ENCODE peak calls at places on chromosomes 6 and 20, in eight cellular contexts. C is uterus, L is colonic mucosa, Z is osteoblast, E is HepG2, V is body of pancreas, X is SK-N-SH, P is MM.1S. N is an unnamed sample.

GRCh38 chr6:92274588-92274987 is 1144.8 kb downstream of the EPHA7 start:
- DNase-seq in E (no peak), L (no peak), X (no peak), V (no peak), Z (no peak), P (no peak), C (no peak), N (no peak)

GRCh38 chr20:9440891-9441290 is 73.5 kb upstream of the LAMP5 start:
- DNase-seq in C (no peak), X (no peak), E (no peak), L (no peak), V (no peak), Z (no peak), P (no peak), N (no peak)

GRCh38 chr20:4788314-4788713 is 66.6 kb downstream of the PRND start:
- DNase-seq in E (no peak), V (no peak), C (no peak), L (no peak), X (no peak), P (no peak), Z (no peak), N (no peak)

GRCh38 chr6:167282165-167282564 is 8.9 kb upstream of the UNC93A start:
- DNase-seq in C (no peak), V (no peak), Z (no peak), E (no peak), P (no peak), L (no peak), X (no peak), N (no peak)

GRCh38 chr20:23889775-23890187 is 10.2 kb upstream of the CST5 start:
- DNase-seq in X (peak; percentile 34), Z (peak; percentile 79), V (peak; percentile 58), L (peak; percentile 48), P (peak; percentile 82), C (no peak), E (peak; percentile 74), N (peak; percentile 47)

GRCh38 chr6:133001040-133001570 is 186.7 kb downstream of the RPS12 start:
- DNase-seq in X (no peak), P (no peak), Z (no peak), E (no peak), C (no peak), L (no peak), V (no peak), N (no peak)

GRCh38 chr6:163183791-163184190 is 230.7 kb upstream of the QKI start:
- DNase-seq in P (no peak), L (no peak), C (no peak), Z (no peak), V (no peak), E (no peak), X (no peak), N (no peak)

GRCh38 chr6:79895382-79896100 is 51.8 kb downstream of the ELOVL4 start:
- DNase-seq in P (no peak), V (no peak), X (no peak), Z (no peak), L (no peak), E (no peak), C (no peak), N (no peak)

GRCh38 chr20:56924316-56924975 is 295.3 kb downstream of the TFAP2C start:
- DNase-seq in C (no peak), L (no peak), V (no peak), E (no peak), X (no peak), P (no peak), Z (no peak), N (no peak)

GRCh38 chr20:9066196-9066595 is 2.7 kb upstream of the PLCB4 start:
- DNase-seq in L (no peak), Z (peak; percentile 78), V (no peak), E (no peak), X (no peak), C (no peak), P (no peak), N (no peak)

GRCh38 chr20:3111507-3111906 is 27.0 kb upstream of the AVP start:
- DNase-seq in C (no peak), Z (no peak), X (no peak), E (no peak), V (no peak), L (no peak), P (no peak), N (no peak)
- H3K36me3 ChIP-seq in C (no peaks in the 10 kb centered on the region), Z (peaks cover 10% of the 10 kb centered on the region), X (no peaks in the 10 kb centered on the region), E (peaks cover 12% of the 10 kb centered on the region), V (no peaks in the 10 kb centered on the region), L (no peaks in the 10 kb centered on the region), P (no peaks in the 10 kb centered on the region), N (peaks cover 5% of the 10 kb centered on the region)

GRCh38 chr6:16757332-16757731 is 3.9 kb downstream of the ATXN1 start:
- DNase-seq in E (no peak), Z (peak; percentile 67), P (no peak), L (no peak), C (no peak), V (no peak), X (no peak), N (no peak)
- H3K4me1 ChIP-seq in E (peaks cover 68% of the 10 kb centered on the region), Z (peaks cover 28% of the 10 kb centered on the region), P (peaks cover 17% of the 10 kb centered on the region), L (peaks cover 26% of the 10 kb centered on the region), C (peaks cover 10% of the 10 kb centered on the region), V (peaks cover 30% of the 10 kb centered on the region), X (peaks cover 8% of the 10 kb centered on the region), N (peaks cover 61% of the 10 kb centered on the region)

DNA sequence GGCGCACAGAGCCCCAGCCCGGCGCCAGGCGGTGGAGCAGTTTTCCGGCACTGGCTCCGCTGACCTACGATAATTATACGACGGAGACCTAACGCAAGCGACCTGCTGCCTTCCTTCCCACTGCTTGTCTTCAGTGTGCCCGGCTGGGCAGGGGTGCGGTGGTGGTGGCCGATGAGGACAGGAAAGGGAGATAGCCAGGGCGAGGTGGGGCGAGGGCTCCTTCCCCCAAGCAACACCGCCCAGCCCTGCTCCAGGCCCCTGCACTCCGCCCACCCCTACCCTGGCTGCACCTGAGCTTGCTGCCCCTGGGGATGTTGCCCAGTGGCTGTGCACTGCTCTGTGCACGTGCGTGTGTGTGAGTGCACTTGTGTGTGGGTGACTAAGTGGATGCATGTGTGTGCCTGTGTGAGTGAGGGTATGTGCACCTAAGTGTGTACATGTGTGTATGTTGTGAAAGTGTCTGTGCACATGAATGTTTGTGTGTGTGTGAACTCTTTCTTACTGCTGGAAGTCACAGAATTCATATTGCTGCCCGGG is 42.6 kb upstream of the IRF4 start:
- DNase-seq in V (no peak), E (no peak), P (no peak), L (no peak), C (no peak), X (no peak), Z (no peak), N (no peak)
- H3K9me3 ChIP-seq in V (no peaks in the 10 kb centered on the region), E (no peaks in the 10 kb centered on the region), P (no peaks in the 10 kb centered on the region), L (no peaks in the 10 kb centered on the region), C (no peaks in the 10 kb centered on the region), X (no peaks in the 10 kb centered on the region), Z (no peaks in the 10 kb centered on the region), N (no peaks in the 10 kb centered on the region)

GRCh38 chr6:37373822-37374514 is 20.2 kb downstream of the RNF8 start:
- DNase-seq in P (no peak), Z (no peak), C (no peak), E (no peak), L (no peak), X (no peak), V (no peak), N (no peak)
- H3K36me3 ChIP-seq in P (no peaks in the 10 kb centered on the region), Z (peaks cover 12% of the 10 kb centered on the region), C (no peaks in the 10 kb centered on the region), E (peaks cover 74% of the 10 kb centered on the region), L (no peaks in the 10 kb centered on the region), X (peaks cover 50% of the 10 kb centered on the region), V (no peaks in the 10 kb centered on the region), N (peaks cover 22% of the 10 kb centered on the region)

GRCh38 chr6:88361754-88362153 is 195.6 kb upstream of the CNR1 start:
- DNase-seq in V (no peak), Z (no peak), L (no peak), X (no peak), P (no peak), C (no peak), E (no peak), N (no peak)
- H3K4me1 ChIP-seq in V (no peaks in the 10 kb centered on the region), Z (peaks cover 10% of the 10 kb centered on the region), L (no peaks in the 10 kb centered on the region), X (no peaks in the 10 kb centered on the region), P (no peaks in the 10 kb centered on the region), C (no peaks in the 10 kb centered on the region), E (no peaks in the 10 kb centered on the region), N (no peaks in the 10 kb centered on the region)

DNA sequence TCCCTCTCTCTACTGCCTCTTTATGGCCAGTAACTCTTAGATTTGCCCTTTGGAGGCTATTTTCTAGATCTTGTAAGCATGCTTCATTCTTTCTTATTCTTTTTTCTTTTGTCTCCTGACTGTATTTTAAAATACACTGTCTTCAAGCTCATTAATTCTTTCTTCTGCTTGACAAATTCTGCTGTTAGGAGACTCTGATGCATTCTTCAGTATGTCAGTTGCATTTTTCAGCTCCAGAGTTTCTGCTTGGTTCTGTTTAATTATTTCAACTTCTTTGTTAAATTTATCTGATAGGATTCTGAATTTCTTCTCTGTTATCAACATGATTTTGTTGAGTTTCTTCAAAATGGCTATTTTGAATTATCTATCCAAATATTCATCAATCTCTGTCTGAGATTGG is 25.0 kb upstream of the SDCBP2 start:
- DNase-seq in Z (no peak), E (no peak), P (no peak), C (no peak), X (no peak), L (no peak), V (no peak), N (no peak)
- H3K9me3 ChIP-seq in Z (no peaks in the 10 kb centered on the region), E (peaks cover 17% of the 10 kb centered on the region), P (no peaks in the 10 kb centered on the region), C (no peaks in the 10 kb centered on the region), X (no peaks in the 10 kb centered on the region), L (no peaks in the 10 kb centered on the region), V (no peaks in the 10 kb centered on the region), N (no peaks in the 10 kb centered on the region)

DNA sequence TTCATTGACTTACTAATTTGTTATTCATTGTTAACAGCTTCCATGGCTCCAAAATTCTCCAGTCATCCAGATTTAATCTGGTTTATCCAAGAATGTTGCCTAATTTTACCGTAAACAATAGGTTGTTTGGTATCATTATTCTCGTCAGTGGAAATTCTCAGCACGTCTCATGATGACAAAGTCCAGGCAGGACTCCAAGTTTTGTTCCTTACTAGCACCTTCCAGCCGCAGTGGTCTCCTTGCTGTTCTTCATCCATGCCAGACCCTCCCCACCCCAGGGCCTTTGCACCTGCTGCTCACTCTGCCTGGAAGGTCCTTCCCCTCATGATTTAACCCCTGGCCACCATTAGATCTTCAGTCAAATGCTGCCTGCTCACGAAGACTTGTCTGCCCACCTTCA is 48.1 kb upstream of the NAA20 start:
- DNase-seq in Z (no peak), X (no peak), C (no peak), E (no peak), V (no peak), L (no peak), P (no peak), N (no peak)
- H3K36me3 ChIP-seq in Z (no peaks in the 10 kb centered on the region), X (peaks cover 3% of the 10 kb centered on the region), C (no peaks in the 10 kb centered on the region), E (no peaks in the 10 kb centered on the region), V (no peaks in the 10 kb centered on the region), L (no peaks in the 10 kb centered on the region), P (no peaks in the 10 kb centered on the region), N (no peaks in the 10 kb centered on the region)

DNA sequence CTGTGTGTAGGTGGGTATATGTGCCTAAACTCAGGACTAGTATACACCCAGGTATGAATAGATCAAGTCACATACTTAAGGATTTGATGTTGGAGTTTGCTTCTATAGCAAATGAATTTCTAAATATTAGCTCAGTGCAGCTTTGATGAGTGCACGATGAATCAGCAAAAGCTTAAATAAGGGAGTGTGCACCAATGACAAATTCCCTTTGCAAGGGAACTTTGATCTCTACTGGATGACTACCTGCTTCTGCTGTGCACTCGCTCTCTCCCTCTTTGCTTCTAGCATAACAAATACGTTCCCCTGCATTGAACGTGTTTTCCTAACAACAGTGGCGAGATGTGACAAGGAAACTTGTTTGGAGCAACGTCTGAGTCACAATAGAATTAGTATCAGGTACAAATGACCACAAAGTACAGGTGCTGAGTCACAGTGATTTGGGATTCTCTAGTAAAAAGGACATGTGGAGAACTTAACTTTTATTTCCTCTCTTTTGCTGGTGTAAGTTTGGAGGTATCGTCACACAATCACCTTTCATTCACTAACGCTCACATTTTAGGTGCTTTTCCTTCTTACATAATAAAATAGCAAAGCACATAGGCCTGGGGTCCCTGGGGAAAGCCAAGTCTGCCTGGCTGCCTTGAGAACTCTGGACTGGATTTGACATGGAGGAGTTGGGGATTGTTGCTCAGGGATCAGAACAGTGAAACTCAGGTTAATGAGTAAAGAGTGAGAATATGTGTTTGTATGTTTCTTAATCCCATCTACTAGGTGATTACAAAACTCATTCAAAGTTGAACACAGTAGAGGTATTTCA is 49.7 kb downstream of the KLHL31 start:
- DNase-seq in C (no peak), E (peak; percentile 100), L (peak; percentile 57), X (no peak), P (no peak), V (peak; percentile 28), Z (no peak), N (no peak)
- H3K4me1 ChIP-seq in C (no peaks in the 10 kb centered on the region), E (peaks cover 53% of the 10 kb centered on the region), L (peaks cover 10% of the 10 kb centered on the region), X (no peaks in the 10 kb centered on the region), P (no peaks in the 10 kb centered on the region), V (peaks cover 21% of the 10 kb centered on the region), Z (peaks cover 9% of the 10 kb centered on the region), N (no peaks in the 10 kb centered on the region)

N was measured in CD4-positive, alpha-beta memory T cell.